ENCODE peak calls at places on chromosome 2, in five cellular contexts. One of them, this sample, is unnamed.

GRCh38 chr2:19901201-19901457 is 654 bp downstream of the TTC32 start:
- DNase-seq in upper lobe of left lung: no peak
- DNase-seq in AG04450: no peak
- DNase-seq in HFFc6: no peak
- DNase-seq in progenitor cell of endocrine pancreas: no peak
- DNase-seq in this sample: no peak

GRCh38 chr2:96775160-96775559 is 14.5 kb downstream of the CNNM4 start:
- DNase-seq in upper lobe of left lung: no peak
- DNase-seq in progenitor cell of endocrine pancreas: no peak
- DNase-seq in HFFc6: no peak
- DNase-seq in AG04450: no peak
- DNase-seq in this sample: no peak

GRCh38 chr2:105287692-105288091 is 41.8 kb downstream of the TGFBRAP1 start:
- DNase-seq in AG04450: no peak
- DNase-seq in progenitor cell of endocrine pancreas: no peak
- DNase-seq in upper lobe of left lung: peak
- DNase-seq in HFFc6: peak
- DNase-seq in this sample: no peak

GRCh38 chr2:220499281-220499680 is 871.9 kb downstream of the SLC4A3 start:
- DNase-seq in AG04450: peak
- DNase-seq in HFFc6: peak
- DNase-seq in upper lobe of left lung: no peak
- DNase-seq in progenitor cell of endocrine pancreas: no peak
- DNase-seq in this sample: no peak

GRCh38 chr2:213443952-213444351 is 159.7 kb downstream of the SPAG16 start:
- DNase-seq in HFFc6: no peak
- DNase-seq in upper lobe of left lung: no peak
- DNase-seq in progenitor cell of endocrine pancreas: no peak
- DNase-seq in AG04450: no peak
- DNase-seq in this sample: no peak

GRCh38 chr2:9968940-9969497 is 17.5 kb downstream of the GRHL1 start:
- DNase-seq in progenitor cell of endocrine pancreas: no peak
- DNase-seq in upper lobe of left lung: peak
- DNase-seq in AG04450: no peak
- DNase-seq in HFFc6: no peak
- DNase-seq in this sample: no peak

GRCh38 chr2:106117882-106118684 is 76.0 kb downstream of the UXS1 start:
- DNase-seq in AG04450: no peak
- DNase-seq in HFFc6: no peak
- DNase-seq in upper lobe of left lung: no peak
- DNase-seq in progenitor cell of endocrine pancreas: no peak
- DNase-seq in this sample: no peak

GRCh38 chr2:23592061-23592685 is 207.2 kb downstream of the KLHL29 start:
- DNase-seq in progenitor cell of endocrine pancreas: no peak
- DNase-seq in upper lobe of left lung: no peak
- DNase-seq in HFFc6: no peak
- DNase-seq in AG04450: no peak
- DNase-seq in this sample: no peak

GRCh38 chr2:72896446-72896845 is 9.2 kb downstream of the SPR start:
- DNase-seq in HFFc6: no peak
- DNase-seq in progenitor cell of endocrine pancreas: no peak
- DNase-seq in upper lobe of left lung: no peak
- DNase-seq in AG04450: no peak
- DNase-seq in this sample: no peak

GRCh38 chr2:111653913-111654312 is 230.1 kb downstream of the ANAPC1 start:
- DNase-seq in progenitor cell of endocrine pancreas: no peak
- DNase-seq in AG04450: no peak
- DNase-seq in upper lobe of left lung: no peak
- DNase-seq in HFFc6: no peak
- DNase-seq in this sample: no peak

GRCh38 chr2:157620956-157621355 is 7.7 kb downstream of the ACVR1C start:
- DNase-seq in progenitor cell of endocrine pancreas: no peak
- DNase-seq in upper lobe of left lung: no peak
- DNase-seq in AG04450: no peak
- DNase-seq in HFFc6: peak
- DNase-seq in this sample: no peak

GRCh38 chr2:63614983-63615945 is 26.5 kb downstream of the MDH1 start:
- DNase-seq in HFFc6: peak
- DNase-seq in upper lobe of left lung: no peak
- DNase-seq in AG04450: no peak
- DNase-seq in progenitor cell of endocrine pancreas: no peak
- DNase-seq in this sample: no peak

GRCh38 chr2:196535080-196535479 is 104.4 kb upstream of the CCDC150 start:
- DNase-seq in AG04450: no peak
- DNase-seq in HFFc6: no peak
- DNase-seq in upper lobe of left lung: no peak
- DNase-seq in progenitor cell of endocrine pancreas: no peak
- DNase-seq in this sample: no peak

GRCh38 chr2:175750195-175750594 is 251.9 kb downstream of the LNPK start:
- DNase-seq in AG04450: no peak
- DNase-seq in progenitor cell of endocrine pancreas: no peak
- DNase-seq in HFFc6: no peak
- DNase-seq in upper lobe of left lung: no peak
- DNase-seq in this sample: no peak

GRCh38 chr2:175755656-175756386 is 246.2 kb downstream of the LNPK start:
- DNase-seq in progenitor cell of endocrine pancreas: no peak
- DNase-seq in AG04450: no peak
- DNase-seq in HFFc6: no peak
- DNase-seq in upper lobe of left lung: no peak
- DNase-seq in this sample: no peak

DNA sequence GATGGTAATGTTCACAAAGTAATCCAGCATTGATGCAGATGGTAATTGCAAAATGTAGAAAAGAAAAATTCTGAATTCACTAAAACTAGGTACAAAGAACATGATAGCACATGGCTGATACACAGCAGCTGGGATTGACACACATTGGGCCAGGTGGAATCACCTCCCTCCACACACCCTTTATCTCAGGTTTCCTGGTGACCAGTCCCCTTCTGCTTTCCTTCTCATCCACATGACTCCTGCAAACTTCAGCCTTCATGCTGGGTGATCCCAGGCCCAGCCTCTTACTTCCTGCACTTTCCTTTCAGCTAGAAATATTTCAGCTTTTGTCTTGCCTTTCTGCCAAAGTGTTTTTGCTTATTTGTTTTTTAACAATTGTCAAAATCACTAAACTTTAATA is 246.9 kb downstream of the LNPK start:
- DNase-seq in AG04450: no peak
- DNase-seq in progenitor cell of endocrine pancreas: no peak
- DNase-seq in HFFc6: no peak
- DNase-seq in upper lobe of left lung: no peak
- DNase-seq in this sample: no peak
- TF ChIP-seq CTCF in AG04450: no peak
- TF ChIP-seq CTCF in progenitor cell of endocrine pancreas: no peak
- TF ChIP-seq CTCF in HFFc6: no peak
- TF ChIP-seq CTCF in upper lobe of left lung: no peak
- TF ChIP-seq CTCF in this sample: no peak

GRCh38 chr2:121099329-121100318 is 185.4 kb downstream of the TFCP2L1 start:
- DNase-seq in progenitor cell of endocrine pancreas: no peak
- DNase-seq in upper lobe of left lung: peak
- DNase-seq in AG04450: no peak
- DNase-seq in HFFc6: no peak
- DNase-seq in this sample: no peak
- TF ChIP-seq CTCF in progenitor cell of endocrine pancreas: peak
- TF ChIP-seq CTCF in upper lobe of left lung: peak
- TF ChIP-seq CTCF in AG04450: peak
- TF ChIP-seq CTCF in HFFc6: peak
- TF ChIP-seq CTCF in this sample: peak

DNA sequence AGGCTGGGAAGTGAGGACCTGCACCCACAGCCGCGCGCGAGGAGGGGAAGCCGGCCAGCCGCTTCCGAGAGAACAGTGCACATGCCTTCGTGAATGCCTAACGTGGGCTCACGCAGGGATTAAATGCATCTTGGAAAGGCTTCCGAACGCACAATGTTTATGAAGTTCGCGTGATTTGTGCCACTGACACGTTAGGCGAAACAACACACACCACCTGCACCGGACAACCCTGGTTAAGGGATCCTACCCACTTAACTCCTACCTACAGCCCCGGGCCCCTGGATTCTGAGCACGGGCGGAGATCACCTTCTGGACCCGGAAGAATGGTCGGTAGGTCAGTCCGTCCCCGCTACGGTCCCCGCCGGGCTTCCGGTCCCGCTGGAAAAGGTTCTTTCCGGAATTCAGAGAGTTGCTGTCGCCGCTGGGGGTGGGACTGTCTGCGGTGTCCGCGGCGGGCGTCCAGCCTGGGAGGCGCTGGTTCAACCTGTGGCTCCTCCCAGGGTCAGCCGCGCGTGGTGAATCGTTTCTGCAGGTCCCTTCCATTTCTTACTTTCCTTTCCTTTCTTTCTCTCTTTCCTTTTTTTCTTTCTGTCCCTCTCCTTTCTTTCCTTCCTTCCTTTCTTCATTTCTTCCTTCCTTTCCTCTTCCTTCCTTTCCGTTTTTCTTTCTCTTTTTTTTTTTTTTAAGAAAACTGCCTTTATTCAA is at the start of gene MTIF2:
- DNase-seq in progenitor cell of endocrine pancreas: peak
- DNase-seq in AG04450: peak
- DNase-seq in upper lobe of left lung: peak
- DNase-seq in HFFc6: peak
- DNase-seq in this sample: peak
- TF ChIP-seq CTCF in progenitor cell of endocrine pancreas: peak
- TF ChIP-seq CTCF in AG04450: no peak
- TF ChIP-seq CTCF in upper lobe of left lung: peak
- TF ChIP-seq CTCF in HFFc6: peak
- TF ChIP-seq CTCF in this sample: peak

DNA sequence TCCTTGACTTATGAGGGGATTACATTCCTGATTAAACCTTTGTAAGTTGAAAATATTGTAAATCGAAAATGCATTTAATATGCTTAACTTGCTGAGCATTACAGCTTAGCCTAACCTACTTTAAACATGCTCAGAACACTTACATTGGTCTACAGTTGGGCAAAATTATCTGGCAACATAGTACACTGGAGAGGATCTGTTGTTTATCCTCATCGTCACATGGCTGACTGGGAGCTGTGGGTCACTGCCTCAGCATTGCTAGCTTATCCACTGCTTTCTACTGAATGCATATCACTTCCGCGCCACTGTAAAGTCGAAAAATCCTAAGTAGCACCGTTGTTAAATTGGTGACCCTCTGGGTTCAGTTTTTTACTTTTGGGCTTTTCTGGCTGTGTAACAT is 13.7 kb downstream of the PMS1 start:
- DNase-seq in progenitor cell of endocrine pancreas: no peak
- DNase-seq in AG04450: no peak
- DNase-seq in upper lobe of left lung: no peak
- DNase-seq in HFFc6: no peak
- DNase-seq in this sample: no peak
- TF ChIP-seq CTCF in progenitor cell of endocrine pancreas: no peak
- TF ChIP-seq CTCF in AG04450: no peak
- TF ChIP-seq CTCF in upper lobe of left lung: no peak
- TF ChIP-seq CTCF in HFFc6: no peak
- TF ChIP-seq CTCF in this sample: no peak

DNA sequence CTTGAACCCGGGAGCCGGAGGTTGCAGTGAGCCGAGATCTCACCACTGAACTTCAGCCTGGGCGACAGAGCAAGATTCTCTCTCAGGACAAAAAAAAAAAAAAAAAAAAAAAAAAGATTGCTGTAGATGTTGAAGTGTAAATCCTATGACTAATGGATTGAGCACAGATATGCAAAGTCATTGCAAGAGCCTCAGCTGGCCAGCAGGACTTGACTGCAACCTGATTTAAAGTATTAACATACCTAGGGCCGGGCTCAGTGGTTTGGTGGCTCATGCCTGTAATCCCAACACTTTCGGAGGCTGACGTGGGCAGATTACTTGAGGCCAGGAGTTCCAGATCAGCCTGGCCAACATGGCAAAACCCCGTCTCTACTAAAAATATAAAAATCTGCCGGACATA is 103.4 kb upstream of the MSH2 start:
- DNase-seq in AG04450: peak
- DNase-seq in HFFc6: peak
- DNase-seq in upper lobe of left lung: peak
- DNase-seq in progenitor cell of endocrine pancreas: no peak
- DNase-seq in this sample: no peak
- TF ChIP-seq CTCF in AG04450: no peak
- TF ChIP-seq CTCF in HFFc6: peak
- TF ChIP-seq CTCF in upper lobe of left lung: no peak
- TF ChIP-seq CTCF in progenitor cell of endocrine pancreas: no peak
- TF ChIP-seq CTCF in this sample: no peak

GRCh38 chr2:240437861-240438809 is 2.7 kb downstream of the GPC1 start:
- DNase-seq in AG04450: no peak
- DNase-seq in upper lobe of left lung: peak
- DNase-seq in progenitor cell of endocrine pancreas: peak
- DNase-seq in HFFc6: peak
- DNase-seq in this sample: no peak
- TF ChIP-seq CTCF in AG04450: peak
- TF ChIP-seq CTCF in upper lobe of left lung: peak
- TF ChIP-seq CTCF in progenitor cell of endocrine pancreas: peak
- TF ChIP-seq CTCF in HFFc6: peak
- TF ChIP-seq CTCF in this sample: peak

GRCh38 chr2:84905181-84906107 is at the start of gene TMSB10:
- DNase-seq in upper lobe of left lung: peak
- DNase-seq in progenitor cell of endocrine pancreas: peak
- DNase-seq in AG04450: no peak
- DNase-seq in HFFc6: peak
- DNase-seq in this sample: peak
- TF ChIP-seq CTCF in upper lobe of left lung: peak
- TF ChIP-seq CTCF in progenitor cell of endocrine pancreas: peak
- TF ChIP-seq CTCF in AG04450: no peak
- TF ChIP-seq CTCF in HFFc6: peak
- TF ChIP-seq CTCF in this sample: no peak

DNA sequence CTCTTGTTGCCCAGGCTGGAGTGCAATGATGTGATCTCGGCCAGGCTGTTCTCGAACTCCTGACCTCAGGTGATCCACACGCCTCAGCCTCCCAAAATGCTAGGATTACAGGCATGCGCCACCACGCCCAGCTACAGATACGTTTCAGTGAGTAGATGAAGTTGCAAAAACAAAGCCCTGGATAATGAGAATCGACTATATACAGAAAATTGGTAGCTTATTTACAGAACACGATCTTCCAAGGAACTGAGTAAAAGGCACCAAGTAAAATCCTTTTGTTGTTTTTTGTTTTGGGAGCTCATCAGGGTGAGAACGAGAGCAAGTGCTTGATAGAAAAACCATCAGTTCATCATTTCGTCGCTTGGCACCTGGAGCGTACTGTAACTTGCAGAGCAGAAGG is 62.8 kb downstream of the MYCN start:
- DNase-seq in upper lobe of left lung: no peak
- DNase-seq in progenitor cell of endocrine pancreas: no peak
- DNase-seq in HFFc6: no peak
- DNase-seq in AG04450: no peak
- DNase-seq in this sample: no peak
- TF ChIP-seq CTCF in upper lobe of left lung: no peak
- TF ChIP-seq CTCF in progenitor cell of endocrine pancreas: no peak
- TF ChIP-seq CTCF in HFFc6: no peak
- TF ChIP-seq CTCF in AG04450: no peak
- TF ChIP-seq CTCF in this sample: no peak